ENCODE peak calls at places on chromosomes 3 and 15, in five cellular contexts. One of them, this sample, is unnamed.

GRCh38 chr15:78264304-78265136 is at the start of gene DNAJA4:
- DNase-seq in EL: peak
- DNase-seq in stimulated activated CD4-positive, alpha-beta T cell treated with anti-CD3 and anti-CD28 coated beads, TNF-alpha, amount 100 ng/mL, for 24 hours: peak
- DNase-seq in amniotic stem cell: no peak
- DNase-seq in activated gamma-delta T cell: peak
- DNase-seq in this sample: peak

GRCh38 chr3:169478566-169479313 is 184.8 kb downstream of the MECOM start:
- DNase-seq in EL: peak
- DNase-seq in stimulated activated CD4-positive, alpha-beta T cell treated with anti-CD3 and anti-CD28 coated beads, TNF-alpha, amount 100 ng/mL, for 24 hours: no peak
- DNase-seq in amniotic stem cell: no peak
- DNase-seq in activated gamma-delta T cell: no peak
- DNase-seq in this sample: no peak

GRCh38 chr3:47225310-47225906 is 57.2 kb downstream of the KIF9 start:
- DNase-seq in EL: no peak
- DNase-seq in stimulated activated CD4-positive, alpha-beta T cell treated with anti-CD3 and anti-CD28 coated beads, TNF-alpha, amount 100 ng/mL, for 24 hours: no peak
- DNase-seq in amniotic stem cell: peak
- DNase-seq in activated gamma-delta T cell: no peak
- DNase-seq in this sample: no peak

GRCh38 chr3:116059421-116060096 is 385.7 kb downstream of the LSAMP start:
- DNase-seq in EL: peak
- DNase-seq in stimulated activated CD4-positive, alpha-beta T cell treated with anti-CD3 and anti-CD28 coated beads, TNF-alpha, amount 100 ng/mL, for 24 hours: no peak
- DNase-seq in amniotic stem cell: peak
- DNase-seq in activated gamma-delta T cell: no peak
- DNase-seq in this sample: peak

GRCh38 chr3:185585523-185585861 is 603 bp upstream of the SENP2 start:
- DNase-seq in EL: no peak
- DNase-seq in stimulated activated CD4-positive, alpha-beta T cell treated with anti-CD3 and anti-CD28 coated beads, TNF-alpha, amount 100 ng/mL, for 24 hours: no peak
- DNase-seq in amniotic stem cell: no peak
- DNase-seq in activated gamma-delta T cell: no peak
- DNase-seq in this sample: no peak

GRCh38 chr15:80776420-80777045 is 2.6 kb upstream of the CEMIP start:
- DNase-seq in EL: peak
- DNase-seq in stimulated activated CD4-positive, alpha-beta T cell treated with anti-CD3 and anti-CD28 coated beads, TNF-alpha, amount 100 ng/mL, for 24 hours: peak
- DNase-seq in amniotic stem cell: peak
- DNase-seq in activated gamma-delta T cell: no peak
- DNase-seq in this sample: peak

GRCh38 chr3:27723803-27724458 is 1.8 kb upstream of the EOMES start:
- DNase-seq in EL: no peak
- DNase-seq in stimulated activated CD4-positive, alpha-beta T cell treated with anti-CD3 and anti-CD28 coated beads, TNF-alpha, amount 100 ng/mL, for 24 hours: no peak
- DNase-seq in amniotic stem cell: no peak
- DNase-seq in activated gamma-delta T cell: no peak
- DNase-seq in this sample: peak

GRCh38 chr3:144868506-144868905 is 896.9 kb downstream of the DIPK2A start:
- DNase-seq in EL: no peak
- DNase-seq in stimulated activated CD4-positive, alpha-beta T cell treated with anti-CD3 and anti-CD28 coated beads, TNF-alpha, amount 100 ng/mL, for 24 hours: no peak
- DNase-seq in amniotic stem cell: no peak
- DNase-seq in activated gamma-delta T cell: no peak
- DNase-seq in this sample: no peak

GRCh38 chr15:63238796-63239195 is 38.6 kb upstream of the APH1B start:
- DNase-seq in EL: peak
- DNase-seq in stimulated activated CD4-positive, alpha-beta T cell treated with anti-CD3 and anti-CD28 coated beads, TNF-alpha, amount 100 ng/mL, for 24 hours: no peak
- DNase-seq in amniotic stem cell: no peak
- DNase-seq in activated gamma-delta T cell: no peak
- DNase-seq in this sample: no peak

GRCh38 chr3:42501681-42502428 is 588 bp upstream of the VIPR1 start:
- DNase-seq in EL: peak
- DNase-seq in stimulated activated CD4-positive, alpha-beta T cell treated with anti-CD3 and anti-CD28 coated beads, TNF-alpha, amount 100 ng/mL, for 24 hours: peak
- DNase-seq in amniotic stem cell: no peak
- DNase-seq in activated gamma-delta T cell: peak
- DNase-seq in this sample: peak

GRCh38 chr3:110900583-110900982 is 171.0 kb upstream of the NECTIN3 start:
- DNase-seq in EL: peak
- DNase-seq in stimulated activated CD4-positive, alpha-beta T cell treated with anti-CD3 and anti-CD28 coated beads, TNF-alpha, amount 100 ng/mL, for 24 hours: no peak
- DNase-seq in amniotic stem cell: no peak
- DNase-seq in activated gamma-delta T cell: no peak
- DNase-seq in this sample: no peak

GRCh38 chr3:152718810-152719209 is 116.1 kb upstream of the P2RY1 start:
- DNase-seq in EL: no peak
- DNase-seq in stimulated activated CD4-positive, alpha-beta T cell treated with anti-CD3 and anti-CD28 coated beads, TNF-alpha, amount 100 ng/mL, for 24 hours: no peak
- DNase-seq in amniotic stem cell: no peak
- DNase-seq in activated gamma-delta T cell: no peak
- DNase-seq in this sample: no peak

GRCh38 chr15:70585707-70586034 is 177.7 kb downstream of the UACA start:
- DNase-seq in EL: no peak
- DNase-seq in stimulated activated CD4-positive, alpha-beta T cell treated with anti-CD3 and anti-CD28 coated beads, TNF-alpha, amount 100 ng/mL, for 24 hours: no peak
- DNase-seq in amniotic stem cell: no peak
- DNase-seq in activated gamma-delta T cell: no peak
- DNase-seq in this sample: no peak

GRCh38 chr3:180610981-180611380 is 9.0 kb downstream of the TTC14 start:
- DNase-seq in EL: no peak
- DNase-seq in stimulated activated CD4-positive, alpha-beta T cell treated with anti-CD3 and anti-CD28 coated beads, TNF-alpha, amount 100 ng/mL, for 24 hours: no peak
- DNase-seq in amniotic stem cell: no peak
- DNase-seq in activated gamma-delta T cell: no peak
- DNase-seq in this sample: no peak

GRCh38 chr3:176650478-176650877 is 546.8 kb downstream of the TBL1XR1 start:
- DNase-seq in EL: peak
- DNase-seq in stimulated activated CD4-positive, alpha-beta T cell treated with anti-CD3 and anti-CD28 coated beads, TNF-alpha, amount 100 ng/mL, for 24 hours: no peak
- DNase-seq in amniotic stem cell: no peak
- DNase-seq in activated gamma-delta T cell: no peak
- DNase-seq in this sample: no peak

GRCh38 chr3:24316887-24317383 is 177.7 kb downstream of the THRB start:
- DNase-seq in EL: peak
- DNase-seq in stimulated activated CD4-positive, alpha-beta T cell treated with anti-CD3 and anti-CD28 coated beads, TNF-alpha, amount 100 ng/mL, for 24 hours: no peak
- DNase-seq in amniotic stem cell: no peak
- DNase-seq in activated gamma-delta T cell: no peak
- DNase-seq in this sample: no peak

GRCh38 chr3:191901746-191902145 is 440.8 kb downstream of the PYDC2 start:
- DNase-seq in EL: peak
- DNase-seq in stimulated activated CD4-positive, alpha-beta T cell treated with anti-CD3 and anti-CD28 coated beads, TNF-alpha, amount 100 ng/mL, for 24 hours: no peak
- DNase-seq in amniotic stem cell: no peak
- DNase-seq in activated gamma-delta T cell: no peak
- DNase-seq in this sample: no peak

GRCh38 chr3:13274125-13274873 is 145.8 kb downstream of the NUP210 start:
- DNase-seq in EL: no peak
- DNase-seq in stimulated activated CD4-positive, alpha-beta T cell treated with anti-CD3 and anti-CD28 coated beads, TNF-alpha, amount 100 ng/mL, for 24 hours: no peak
- DNase-seq in amniotic stem cell: no peak
- DNase-seq in activated gamma-delta T cell: no peak
- DNase-seq in this sample: no peak

GRCh38 chr3:164064298-164064697 is 1014.0 kb downstream of the SI start:
- DNase-seq in EL: no peak
- DNase-seq in stimulated activated CD4-positive, alpha-beta T cell treated with anti-CD3 and anti-CD28 coated beads, TNF-alpha, amount 100 ng/mL, for 24 hours: no peak
- DNase-seq in amniotic stem cell: no peak
- DNase-seq in activated gamma-delta T cell: no peak
- DNase-seq in this sample: no peak

GRCh38 chr15:39874890-39875549 is 45.0 kb downstream of the GPR176 start:
- DNase-seq in EL: peak
- DNase-seq in stimulated activated CD4-positive, alpha-beta T cell treated with anti-CD3 and anti-CD28 coated beads, TNF-alpha, amount 100 ng/mL, for 24 hours: no peak
- DNase-seq in amniotic stem cell: no peak
- DNase-seq in activated gamma-delta T cell: no peak
- DNase-seq in this sample: peak

GRCh38 chr15:33915571-33916407 is 52.5 kb upstream of the CHRM5 start:
- DNase-seq in EL: no peak
- DNase-seq in stimulated activated CD4-positive, alpha-beta T cell treated with anti-CD3 and anti-CD28 coated beads, TNF-alpha, amount 100 ng/mL, for 24 hours: no peak
- DNase-seq in amniotic stem cell: no peak
- DNase-seq in activated gamma-delta T cell: no peak
- DNase-seq in this sample: peak

GRCh38 chr3:147411235-147411607 is 2.1 kb downstream of the ZIC1 start:
- DNase-seq in EL: peak
- DNase-seq in stimulated activated CD4-positive, alpha-beta T cell treated with anti-CD3 and anti-CD28 coated beads, TNF-alpha, amount 100 ng/mL, for 24 hours: no peak
- DNase-seq in amniotic stem cell: no peak
- DNase-seq in activated gamma-delta T cell: no peak
- DNase-seq in this sample: peak

GRCh38 chr3:94308767-94309166 is 245.9 kb downstream of the NSUN3 start:
- DNase-seq in EL: no peak
- DNase-seq in stimulated activated CD4-positive, alpha-beta T cell treated with anti-CD3 and anti-CD28 coated beads, TNF-alpha, amount 100 ng/mL, for 24 hours: no peak
- DNase-seq in amniotic stem cell: no peak
- DNase-seq in activated gamma-delta T cell: no peak
- DNase-seq in this sample: no peak

GRCh38 chr3:192091831-192092230 is 630.9 kb downstream of the PYDC2 start:
- DNase-seq in EL: peak
- DNase-seq in stimulated activated CD4-positive, alpha-beta T cell treated with anti-CD3 and anti-CD28 coated beads, TNF-alpha, amount 100 ng/mL, for 24 hours: no peak
- DNase-seq in amniotic stem cell: no peak
- DNase-seq in activated gamma-delta T cell: no peak
- DNase-seq in this sample: no peak

GRCh38 chr3:64496786-64497560 is 190.8 kb downstream of the ADAMTS9 start:
- DNase-seq in EL: no peak
- DNase-seq in stimulated activated CD4-positive, alpha-beta T cell treated with anti-CD3 and anti-CD28 coated beads, TNF-alpha, amount 100 ng/mL, for 24 hours: no peak
- DNase-seq in amniotic stem cell: no peak
- DNase-seq in activated gamma-delta T cell: no peak
- DNase-seq in this sample: no peak

GRCh38 chr3:71247221-71247947 is 336.1 kb downstream of the FOXP1 start:
- DNase-seq in EL: peak
- DNase-seq in stimulated activated CD4-positive, alpha-beta T cell treated with anti-CD3 and anti-CD28 coated beads, TNF-alpha, amount 100 ng/mL, for 24 hours: no peak
- DNase-seq in amniotic stem cell: no peak
- DNase-seq in activated gamma-delta T cell: no peak
- DNase-seq in this sample: peak

GRCh38 chr3:161508852-161509477 is 12.4 kb downstream of the OTOL1 start:
- DNase-seq in EL: peak
- DNase-seq in stimulated activated CD4-positive, alpha-beta T cell treated with anti-CD3 and anti-CD28 coated beads, TNF-alpha, amount 100 ng/mL, for 24 hours: no peak
- DNase-seq in amniotic stem cell: no peak
- DNase-seq in activated gamma-delta T cell: no peak
- DNase-seq in this sample: no peak

GRCh38 chr3:78846688-78847087 is 921.1 kb downstream of the ROBO1 start:
- DNase-seq in EL: peak
- DNase-seq in stimulated activated CD4-positive, alpha-beta T cell treated with anti-CD3 and anti-CD28 coated beads, TNF-alpha, amount 100 ng/mL, for 24 hours: no peak
- DNase-seq in amniotic stem cell: no peak
- DNase-seq in activated gamma-delta T cell: no peak
- DNase-seq in this sample: no peak

GRCh38 chr3:170714151-170714550 is 128.3 kb upstream of the SLC7A14 start:
- DNase-seq in EL: peak
- DNase-seq in stimulated activated CD4-positive, alpha-beta T cell treated with anti-CD3 and anti-CD28 coated beads, TNF-alpha, amount 100 ng/mL, for 24 hours: no peak
- DNase-seq in amniotic stem cell: peak
- DNase-seq in activated gamma-delta T cell: no peak
- DNase-seq in this sample: no peak

GRCh38 chr3:47715928-47716327 is 65.8 kb downstream of the SMARCC1 start:
- DNase-seq in EL: peak
- DNase-seq in stimulated activated CD4-positive, alpha-beta T cell treated with anti-CD3 and anti-CD28 coated beads, TNF-alpha, amount 100 ng/mL, for 24 hours: no peak
- DNase-seq in amniotic stem cell: no peak
- DNase-seq in activated gamma-delta T cell: no peak
- DNase-seq in this sample: no peak

GRCh38 chr15:87871738-87872315 is 384.7 kb downstream of the NTRK3 start:
- DNase-seq in EL: peak
- DNase-seq in stimulated activated CD4-positive, alpha-beta T cell treated with anti-CD3 and anti-CD28 coated beads, TNF-alpha, amount 100 ng/mL, for 24 hours: no peak
- DNase-seq in amniotic stem cell: no peak
- DNase-seq in activated gamma-delta T cell: no peak
- DNase-seq in this sample: no peak

GRCh38 chr3:3739345-3740060 is 59.7 kb upstream of the LRRN1 start:
- DNase-seq in EL: no peak
- DNase-seq in stimulated activated CD4-positive, alpha-beta T cell treated with anti-CD3 and anti-CD28 coated beads, TNF-alpha, amount 100 ng/mL, for 24 hours: no peak
- DNase-seq in amniotic stem cell: no peak
- DNase-seq in activated gamma-delta T cell: no peak
- DNase-seq in this sample: no peak

GRCh38 chr3:17686613-17687012 is 55.8 kb downstream of the TBC1D5 start:
- DNase-seq in EL: peak
- DNase-seq in stimulated activated CD4-positive, alpha-beta T cell treated with anti-CD3 and anti-CD28 coated beads, TNF-alpha, amount 100 ng/mL, for 24 hours: no peak
- DNase-seq in amniotic stem cell: no peak
- DNase-seq in activated gamma-delta T cell: no peak
- DNase-seq in this sample: no peak

GRCh38 chr15:44010114-44010513 is 183.3 kb downstream of the WDR76 start:
- DNase-seq in EL: peak
- DNase-seq in stimulated activated CD4-positive, alpha-beta T cell treated with anti-CD3 and anti-CD28 coated beads, TNF-alpha, amount 100 ng/mL, for 24 hours: no peak
- DNase-seq in amniotic stem cell: no peak
- DNase-seq in activated gamma-delta T cell: no peak
- DNase-seq in this sample: no peak

GRCh38 chr3:122902326-122902725 is 107.5 kb downstream of the SLC49A4 start:
- DNase-seq in EL: peak
- DNase-seq in stimulated activated CD4-positive, alpha-beta T cell treated with anti-CD3 and anti-CD28 coated beads, TNF-alpha, amount 100 ng/mL, for 24 hours: no peak
- DNase-seq in amniotic stem cell: no peak
- DNase-seq in activated gamma-delta T cell: no peak
- DNase-seq in this sample: no peak

GRCh38 chr3:23232016-23232415 is 28.9 kb downstream of the UBE2E2 start:
- DNase-seq in EL: peak
- DNase-seq in stimulated activated CD4-positive, alpha-beta T cell treated with anti-CD3 and anti-CD28 coated beads, TNF-alpha, amount 100 ng/mL, for 24 hours: no peak
- DNase-seq in amniotic stem cell: no peak
- DNase-seq in activated gamma-delta T cell: no peak
- DNase-seq in this sample: no peak

GRCh38 chr3:124850212-124850611 is 37.0 kb downstream of the ITGB5 start:
- DNase-seq in EL: no peak
- DNase-seq in stimulated activated CD4-positive, alpha-beta T cell treated with anti-CD3 and anti-CD28 coated beads, TNF-alpha, amount 100 ng/mL, for 24 hours: no peak
- DNase-seq in amniotic stem cell: no peak
- DNase-seq in activated gamma-delta T cell: no peak
- DNase-seq in this sample: no peak